ENCODE peak calls at places on chromosomes 16 and 17, in six cellular contexts. E is glomerular endothelial cell, K is GM03348, F is ELF-1, G is GDM1, D is anterior cingulate cortex. J is an unnamed sample.

GRCh38 chr16:82603784-82604411 is 22.9 kb upstream of the CDH13 start:
- DNase-seq in G (no peak), K (peak), D (peak), F (peak), E (no peak), J (peak)

GRCh38 chr17:48637323-48638260 is 11.4 kb upstream of the HOXB9 start:
- DNase-seq in D (no peak), K (peak), E (no peak), F (no peak), G (no peak), J (no peak)

GRCh38 chr17:42920922-42921321 is 20.3 kb downstream of the G6PC1 start:
- DNase-seq in F (no peak), G (no peak), K (no peak), E (peak), D (no peak), J (no peak)

GRCh38 chr16:1197237-1197866 is 27.7 kb downstream of the TPSG1 start:
- DNase-seq in E (no peak), F (no peak), D (no peak), K (no peak), G (no peak), J (no peak)

GRCh38 chr16:67298277-67298676 is 18.9 kb downstream of the PLEKHG4 start:
- DNase-seq in E (no peak), F (no peak), D (no peak), K (no peak), G (no peak), J (no peak)

GRCh38 chr17:4074831-4075495 is 67.9 kb downstream of the ZZEF1 start:
- DNase-seq in F (peak), G (peak), D (no peak), E (no peak), K (peak), J (no peak)

GRCh38 chr16:27319257-27319965 is 5.6 kb downstream of the IL4R start:
- DNase-seq in G (no peak), K (no peak), E (no peak), D (no peak), F (no peak), J (no peak)

GRCh38 chr17:73291260-73291801 is 20.5 kb downstream of the CDC42EP4 start:
- DNase-seq in K (peak), F (no peak), D (no peak), E (no peak), G (peak), J (no peak)

GRCh38 chr16:80507538-80507937 is 33.3 kb upstream of the DYNLRB2 start:
- DNase-seq in F (no peak), D (no peak), G (no peak), K (no peak), E (no peak), J (no peak)

GRCh38 chr17:20992987-20993862 is 49.6 kb downstream of the USP22 start:
- DNase-seq in K (peak), F (peak), D (peak), E (peak), G (peak), J (peak)

GRCh38 chr17:79186406-79186805 is 111.8 kb downstream of the ENGASE start:
- DNase-seq in K (no peak), G (no peak), F (no peak), D (no peak), E (no peak), J (no peak)

GRCh38 chr17:56142781-56143180 is 10.5 kb upstream of the ANKFN1 start:
- DNase-seq in G (no peak), E (no peak), K (no peak), F (no peak), D (no peak), J (no peak)

GRCh38 chr16:72957303-72958277 is 90.3 kb downstream of the ZFHX3 start:
- DNase-seq in F (no peak), D (no peak), E (no peak), K (no peak), G (no peak), J (no peak)

GRCh38 chr16:17261197-17261858 is 209.4 kb downstream of the XYLT1 start:
- DNase-seq in D (no peak), K (no peak), F (no peak), E (no peak), G (no peak), J (no peak)

GRCh38 chr16:11175850-11176341 is 80.1 kb downstream of the SOCS1 start:
- DNase-seq in K (no peak), F (no peak), G (no peak), E (no peak), D (no peak), J (no peak)

GRCh38 chr17:68101992-68102758 is 66.6 kb downstream of the KPNA2 start:
- DNase-seq in K (no peak), E (no peak), D (no peak), F (peak), G (no peak), J (peak)

GRCh38 chr16:11390573-11391495 is 45.6 kb downstream of the RMI2 start:
- DNase-seq in E (no peak), D (no peak), K (no peak), G (no peak), F (peak), J (no peak)

GRCh38 chr17:29844339-29845048 is 85.5 kb downstream of the SSH2 start:
- DNase-seq in F (peak), K (no peak), D (no peak), G (no peak), E (no peak), J (no peak)

GRCh38 chr17:50501054-50501453 is 7.2 kb upstream of the MYCBPAP start:
- DNase-seq in K (no peak), F (no peak), G (no peak), D (no peak), E (no peak), J (no peak)

GRCh38 chr17:17325816-17326215 is 22.6 kb downstream of the NT5M start:
- DNase-seq in F (no peak), D (no peak), E (no peak), K (no peak), G (no peak), J (no peak)

GRCh38 chr16:30356401-30357084 is 1.4 kb upstream of the CD2BP2 start:
- DNase-seq in D (peak), K (no peak), G (no peak), F (no peak), E (no peak), J (peak)

GRCh38 chr17:20216853-20217252 is 207.7 kb downstream of the SPECC1 start:
- DNase-seq in K (no peak), E (no peak), G (no peak), D (no peak), F (no peak), J (no peak)

GRCh38 chr16:16100631-16101030 is 122.7 kb downstream of the ABCC6 start:
- DNase-seq in E (no peak), D (no peak), K (no peak), F (no peak), G (no peak), J (no peak)

GRCh38 chr16:70437582-70438324 is 1.1 kb downstream of the ST3GAL2 start:
- DNase-seq in E (no peak), K (peak), F (peak), G (no peak), D (no peak), J (no peak)

GRCh38 chr16:73232555-73233422 is 184.9 kb upstream of the ZFHX3 start:
- DNase-seq in G (no peak), K (no peak), F (peak), E (no peak), D (no peak), J (no peak)

GRCh38 chr17:66165537-66166123 is 26.3 kb downstream of the CEP112 start:
- DNase-seq in D (no peak), K (peak), E (peak), G (no peak), F (no peak), J (no peak)

J was measured in left lobe of liver.